ENCODE peak calls at places on chromosomes 11 and 22, in ten cellular contexts. R is HCT116, S is caudate nucleus, O is neuronal stem cell, J is tibial nerve, Y is GM23248, I is stomach, U is IMR-90, E is A549, A is fibroblast of lung. D is an unnamed sample.

GRCh38 chr11:61279934-61280656 is 15.0 kb downstream of the VWCE start:
- DNase-seq in R (no peak), S (no peak), O (no peak), J (no peak), Y (peak), I (peak), U (peak), E (no peak), A (peak), D (no peak)

GRCh38 chr22:24407884-24408283 is 19.5 kb upstream of the ADORA2A start:
- DNase-seq in R (no peak), S (no peak), O (no peak), J (no peak), Y (no peak), I (no peak), U (no peak), E (no peak), A (no peak), D (no peak)

GRCh38 chr11:126284829-126285228 is 1.9 kb downstream of the TIRAP start:
- DNase-seq in R (no peak), S (no peak), O (no peak), J (peak), Y (peak), I (peak), U (peak), E (peak), A (peak), D (no peak)

GRCh38 chr11:129640671-129641070 is 175.0 kb upstream of the TMEM45B start:
- DNase-seq in R (no peak), S (no peak), O (no peak), J (no peak), Y (no peak), I (no peak), U (no peak), E (no peak), A (no peak), D (no peak)

GRCh38 chr11:35253237-35253636 is 114.3 kb downstream of the CD44 start:
- DNase-seq in R (no peak), S (no peak), O (no peak), J (no peak), Y (peak), I (no peak), U (peak), E (no peak), A (peak), D (no peak)

GRCh38 chr22:40642316-40642715 is 5.8 kb upstream of the MRTFA start:
- DNase-seq in R (no peak), S (no peak), O (no peak), J (no peak), Y (no peak), I (no peak), U (no peak), E (no peak), A (no peak), D (no peak)

GRCh38 chr22:36925388-36926290 is 12.2 kb downstream of the CSF2RB start:
- DNase-seq in R (no peak), S (no peak), O (no peak), J (no peak), Y (peak), I (no peak), U (peak), E (no peak), A (peak), D (no peak)

GRCh38 chr11:33635161-33635560 is 65.5 kb downstream of the C11orf91 start:
- DNase-seq in R (no peak), S (no peak), O (no peak), J (peak), Y (peak), I (no peak), U (peak), E (no peak), A (peak), D (no peak)

GRCh38 chr11:121163658-121164308 is 62.7 kb downstream of the TECTA start:
- DNase-seq in R (peak), S (no peak), O (no peak), J (no peak), Y (no peak), I (no peak), U (no peak), E (no peak), A (peak), D (no peak)

GRCh38 chr22:41857160-41857859 is 24.4 kb downstream of the SREBF2 start:
- DNase-seq in R (peak), S (no peak), O (peak), J (peak), Y (peak), I (peak), U (peak), E (peak), A (peak), D (peak)

GRCh38 chr11:47373876-47374820 is 4.2 kb downstream of the SPI1 start:
- DNase-seq in R (peak), S (peak), O (peak), J (peak), Y (peak), I (peak), U (peak), E (peak), A (peak), D (peak)

GRCh38 chr22:23608583-23608982 is 23.5 kb downstream of the DRICH1 start:
- DNase-seq in R (no peak), S (no peak), O (peak), J (no peak), Y (peak), I (no peak), U (peak), E (no peak), A (peak), D (no peak)

GRCh38 chr11:2209370-2209801 is 37.8 kb upstream of the TH start:
- DNase-seq in R (no peak), S (no peak), O (no peak), J (no peak), Y (no peak), I (no peak), U (no peak), E (no peak), A (no peak), D (no peak)

GRCh38 chr11:56917708-56918450 is 70.8 kb upstream of the OR5AK2 start:
- DNase-seq in R (no peak), S (no peak), O (no peak), J (no peak), Y (no peak), I (no peak), U (no peak), E (no peak), A (peak), D (no peak)

GRCh38 chr22:39174498-39175120 is 22.1 kb upstream of the CBX7 start:
- DNase-seq in R (peak), S (no peak), O (peak), J (peak), Y (peak), I (peak), U (peak), E (no peak), A (peak), D (no peak)

GRCh38 chr11:57345555-57346151 is 7.5 kb downstream of the P2RX3 start:
- DNase-seq in R (peak), S (peak), O (peak), J (peak), Y (peak), I (peak), U (peak), E (peak), A (peak), D (peak)

GRCh38 chr11:95256204-95256819 is 25.3 kb upstream of the SESN3 start:
- DNase-seq in R (no peak), S (no peak), O (no peak), J (no peak), Y (no peak), I (no peak), U (peak), E (no peak), A (peak), D (no peak)

GRCh38 chr11:36452231-36452630 is 57.8 kb downstream of the TRAF6 start:
- DNase-seq in R (no peak), S (no peak), O (no peak), J (no peak), Y (peak), I (no peak), U (peak), E (no peak), A (peak), D (no peak)

GRCh38 chr11:45450189-45450588 is 164.0 kb upstream of the SYT13 start:
- DNase-seq in R (no peak), S (no peak), O (no peak), J (no peak), Y (peak), I (no peak), U (peak), E (no peak), A (peak), D (no peak)

GRCh38 chr22:48663297-48663696 is 1164.4 kb downstream of the BRD1 start:
- DNase-seq in R (peak), S (no peak), O (no peak), J (no peak), Y (no peak), I (no peak), U (no peak), E (no peak), A (no peak), D (no peak)

GRCh38 chr11:12195773-12196172 is 85.4 kb downstream of the MICAL2 start:
- DNase-seq in R (no peak), S (no peak), O (no peak), J (no peak), Y (no peak), I (no peak), U (no peak), E (no peak), A (no peak), D (no peak)

GRCh38 chr11:86740628-86741488 is 59.5 kb upstream of the PRSS23 start:
- DNase-seq in R (peak), S (peak), O (peak), J (peak), Y (peak), I (no peak), U (peak), E (peak), A (peak), D (no peak)

GRCh38 chr11:66745356-66746235 is 16.6 kb upstream of the SPTBN2 start:
- DNase-seq in R (no peak), S (no peak), O (no peak), J (no peak), Y (peak), I (peak), U (no peak), E (peak), A (no peak), D (no peak)

GRCh38 chr11:112085822-112086421 is 634 bp downstream of the TIMM8B start:
- DNase-seq in R (no peak), S (no peak), O (no peak), J (peak), Y (peak), I (no peak), U (peak), E (peak), A (peak), D (no peak)

GRCh38 chr22:42313804-42314581 is 43.5 kb upstream of the TCF20 start:
- DNase-seq in R (peak), S (no peak), O (peak), J (no peak), Y (no peak), I (peak), U (peak), E (peak), A (peak), D (no peak)

GRCh38 chr11:76601712-76602111 is 68.8 kb downstream of the LRRC32 start:
- DNase-seq in R (no peak), S (no peak), O (no peak), J (no peak), Y (no peak), I (no peak), U (no peak), E (no peak), A (no peak), D (no peak)

GRCh38 chr11:2097356-2097997 is 41.7 kb downstream of the IGF2 start:
- DNase-seq in R (no peak), S (no peak), O (peak), J (peak), Y (peak), I (peak), U (peak), E (no peak), A (peak), D (no peak)

GRCh38 chr11:2578934-2579280 is 120.9 kb downstream of the KCNQ1OT1 start:
- DNase-seq in R (no peak), S (no peak), O (no peak), J (no peak), Y (no peak), I (no peak), U (no peak), E (no peak), A (no peak), D (no peak)

GRCh38 chr11:12696911-12697581 is 22.8 kb downstream of the TEAD1 start:
- DNase-seq in R (peak), S (no peak), O (no peak), J (no peak), Y (no peak), I (no peak), U (no peak), E (no peak), A (no peak), D (no peak)

GRCh38 chr22:26692215-26692614 is 34.8 kb downstream of the MIAT start:
- DNase-seq in R (no peak), S (no peak), O (no peak), J (no peak), Y (no peak), I (no peak), U (no peak), E (no peak), A (no peak), D (no peak)

GRCh38 chr11:57288771-57289579 is 35.8 kb downstream of the TNKS1BP1 start:
- DNase-seq in R (no peak), S (no peak), O (no peak), J (no peak), Y (peak), I (no peak), U (peak), E (no peak), A (peak), D (no peak)

GRCh38 chr11:76206327-76207081 is at the start of gene WNT11:
- DNase-seq in R (no peak), S (no peak), O (peak), J (no peak), Y (peak), I (peak), U (no peak), E (peak), A (peak), D (no peak)

GRCh38 chr11:33040127-33040861 is 922 bp downstream of the TCP11L1 start:
- DNase-seq in R (no peak), S (peak), O (no peak), J (no peak), Y (peak), I (no peak), U (peak), E (peak), A (peak), D (peak)

GRCh38 chr11:79675081-79675480 is 234.3 kb upstream of the TENM4 start:
- DNase-seq in R (no peak), S (no peak), O (no peak), J (no peak), Y (no peak), I (no peak), U (no peak), E (no peak), A (no peak), D (no peak)

GRCh38 chr11:40787243-40787642 is 672.2 kb downstream of the LRRC4C start:
- DNase-seq in R (no peak), S (no peak), O (no peak), J (no peak), Y (no peak), I (no peak), U (no peak), E (no peak), A (no peak), D (no peak)
- H3K27ac ChIP-seq in R (no peak), S (no peak), O (no peak), J (no peak), Y (no peak), I (no peak), U (no peak), E (no peak), A (no peak), D (no peak)

DNA sequence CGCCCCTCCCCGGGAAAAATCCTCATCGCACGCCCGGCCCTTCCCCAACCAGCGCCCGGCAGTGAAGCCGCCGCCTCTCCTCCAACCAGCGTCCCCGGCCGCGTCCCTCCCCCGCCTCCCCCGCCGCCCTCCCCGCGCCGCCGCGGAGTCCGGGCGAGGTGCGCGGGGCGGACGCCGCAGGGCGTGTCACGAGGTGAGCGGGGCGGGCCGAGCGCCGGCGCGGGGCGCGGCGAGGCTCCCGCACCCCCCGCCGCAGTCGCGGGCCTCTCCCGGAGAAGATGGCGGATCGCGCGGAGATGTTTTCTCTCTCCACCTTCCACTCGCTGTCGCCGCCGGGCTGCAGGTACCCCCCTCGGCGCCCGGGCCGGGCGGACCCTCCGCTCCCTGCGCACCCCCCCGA is at the start of gene MAPK8IP2:
- DNase-seq in R (no peak), S (peak), O (no peak), J (no peak), Y (no peak), I (no peak), U (no peak), E (no peak), A (no peak), D (no peak)
- H3K27ac ChIP-seq in R (no peak), S (no peak), O (no peak), J (no peak), Y (no peak), I (no peak), U (no peak), E (peak), A (no peak), D (peak)

DNA sequence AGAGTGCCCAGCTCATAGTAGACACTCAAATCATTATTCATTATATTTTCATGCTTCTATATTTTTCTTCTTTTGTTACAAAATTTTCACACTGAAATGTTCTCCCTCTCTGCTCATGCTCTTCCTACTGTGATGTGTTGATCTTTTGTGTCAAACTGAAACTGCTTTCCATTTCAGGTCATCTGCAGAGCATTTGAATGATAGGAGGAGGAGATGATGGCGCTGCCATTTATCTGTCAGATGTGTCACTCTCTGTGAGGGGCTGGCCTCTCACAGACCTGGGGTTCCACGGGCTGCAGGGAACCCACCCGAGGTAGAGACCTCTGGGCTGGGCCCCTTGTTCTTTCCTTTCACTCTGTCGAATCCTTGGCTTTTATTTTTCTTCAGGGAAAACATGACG is 41.1 kb downstream of the OR10A6 start:
- DNase-seq in R (no peak), S (no peak), O (no peak), J (no peak), Y (peak), I (no peak), U (no peak), E (no peak), A (no peak), D (no peak)
- H3K27ac ChIP-seq in R (no peak), S (no peak), O (no peak), J (no peak), Y (peak), I (no peak), U (no peak), E (no peak), A (no peak), D (no peak)

DNA sequence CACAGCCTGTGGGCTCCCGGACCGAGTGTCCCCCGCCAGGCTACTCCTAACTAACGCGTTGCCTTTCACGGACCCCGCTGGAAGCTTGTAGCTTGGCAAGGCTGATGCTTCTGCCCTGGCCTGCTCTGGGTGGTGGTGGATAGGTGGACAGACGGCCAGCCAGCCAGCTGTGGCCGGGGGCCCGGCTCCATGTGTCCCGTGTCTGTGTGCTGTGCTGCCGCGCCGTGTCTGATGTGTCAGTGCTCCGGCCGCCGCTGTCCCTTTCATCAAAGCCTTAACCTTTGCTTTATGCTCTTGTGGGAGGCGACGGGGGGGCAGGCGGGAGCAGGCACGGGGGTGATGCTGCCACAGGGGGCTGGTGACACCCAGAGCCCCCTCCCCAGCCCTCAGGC is 5.0 kb downstream of the CCDC188 start:
- DNase-seq in R (no peak), S (no peak), O (no peak), J (no peak), Y (no peak), I (no peak), U (no peak), E (no peak), A (no peak), D (no peak)
- H3K27ac ChIP-seq in R (no peak), S (no peak), O (no peak), J (no peak), Y (no peak), I (no peak), U (no peak), E (no peak), A (no peak), D (no peak)

GRCh38 chr11:119426142-119426541 is 3.2 kb upstream of the THY1 start:
- DNase-seq in R (no peak), S (no peak), O (no peak), J (no peak), Y (no peak), I (no peak), U (no peak), E (no peak), A (no peak), D (no peak)

GRCh38 chr11:119422505-119423416 is at the start of gene THY1:
- DNase-seq in R (no peak), S (peak), O (peak), J (no peak), Y (peak), I (no peak), U (peak), E (no peak), A (peak), D (peak)

GRCh38 chr11:119423459-119424254 is 685 bp upstream of the THY1 start:
- DNase-seq in R (no peak), S (no peak), O (no peak), J (no peak), Y (no peak), I (no peak), U (peak), E (no peak), A (no peak), D (no peak)

GRCh38 chr11:119424276-119424675 is 1.3 kb upstream of the THY1 start:
- DNase-seq in R (no peak), S (no peak), O (no peak), J (no peak), Y (no peak), I (no peak), U (no peak), E (no peak), A (no peak), D (no peak)

GRCh38 chr11:119424775-119425174 is 1.8 kb upstream of the THY1 start:
- DNase-seq in R (no peak), S (no peak), O (no peak), J (no peak), Y (no peak), I (no peak), U (no peak), E (no peak), A (no peak), D (no peak)
- H3K27ac ChIP-seq in R (no peak), S (peak), O (no peak), J (no peak), Y (no peak), I (no peak), U (no peak), E (no peak), A (no peak), D (no peak)

GRCh38 chr11:93038521-93038920 is 69.1 kb downstream of the MTNR1B start:
- DNase-seq in R (no peak), S (no peak), O (no peak), J (no peak), Y (no peak), I (no peak), U (peak), E (no peak), A (no peak), D (no peak)
- H3K27ac ChIP-seq in R (no peak), S (no peak), O (no peak), J (no peak), Y (no peak), I (no peak), U (no peak), E (no peak), A (no peak), D (no peak)

GRCh38 chr11:393219-394033 is 583 bp upstream of the PKP3 start:
- DNase-seq in R (peak), S (no peak), O (no peak), J (no peak), Y (peak), I (peak), U (peak), E (peak), A (peak), D (no peak)

GRCh38 chr11:392102-392777 is 1.8 kb upstream of the PKP3 start:
- DNase-seq in R (no peak), S (no peak), O (no peak), J (no peak), Y (no peak), I (no peak), U (no peak), E (no peak), A (no peak), D (no peak)

GRCh38 chr11:394858-395655 is 1.0 kb downstream of the PKP3 start:
- DNase-seq in R (no peak), S (no peak), O (no peak), J (no peak), Y (no peak), I (no peak), U (no peak), E (no peak), A (no peak), D (no peak)

GRCh38 chr11:395866-396265 is 1.9 kb downstream of the PKP3 start:
- DNase-seq in R (no peak), S (no peak), O (no peak), J (no peak), Y (peak), I (no peak), U (no peak), E (no peak), A (no peak), D (no peak)

GRCh38 chr11:394034-394857 is at the start of gene PKP3:
- DNase-seq in R (peak), S (no peak), O (no peak), J (no peak), Y (peak), I (peak), U (peak), E (peak), A (peak), D (no peak)
- H3K27ac ChIP-seq in R (peak), S (no peak), O (no peak), J (peak), Y (no peak), I (peak), U (peak), E (peak), A (no peak), D (no peak)

D was measured in substantia nigra.